ENCODE peak calls at places on chromosome 9, in seven cellular contexts. O is H1, M is mesendoderm, P is H9, U is trophoblast cell, A is mesenchymal stem cell, E is IMR-90. X is an unnamed sample.

GRCh38 chr9:93132287-93132927 is 1.6 kb downstream of the NINJ1 start:
- DNase-seq in O (no peak), M (no peak), P (no peak), U (no peak), A (peak), E (no peak), X (no peak)

GRCh38 chr9:5735072-5735471 is 97.8 kb downstream of the ERMP1 start:
- DNase-seq in O (no peak), M (no peak), P (no peak), U (no peak), A (no peak), E (no peak), X (no peak)

GRCh38 chr9:129580211-129580915 is 40.5 kb downstream of the C9orf50 start:
- DNase-seq in O (no peak), M (no peak), P (no peak), U (no peak), A (no peak), E (no peak), X (no peak)

GRCh38 chr9:133347515-133347984 is 381 bp downstream of the MED22 start:
- DNase-seq in O (peak), M (peak), P (no peak), U (no peak), A (peak), E (no peak), X (peak)

GRCh38 chr9:132497731-132498130 is 84.7 kb upstream of the BARHL1 start:
- DNase-seq in O (no peak), M (no peak), P (no peak), U (no peak), A (no peak), E (no peak), X (no peak)

GRCh38 chr9:6460189-6460768 is 47.3 kb downstream of the UHRF2 start:
- DNase-seq in O (no peak), M (no peak), P (no peak), U (no peak), A (no peak), E (no peak), X (no peak)

GRCh38 chr9:70563437-70564204 is 149.2 kb upstream of the KLF9 start:
- DNase-seq in O (no peak), M (no peak), P (no peak), U (no peak), A (peak), E (peak), X (no peak)

GRCh38 chr9:114957558-114957957 is 27.2 kb upstream of the TNFSF8 start:
- DNase-seq in O (no peak), M (no peak), P (no peak), U (no peak), A (no peak), E (no peak), X (no peak)

GRCh38 chr9:26677965-26678745 is 214.4 kb downstream of the CAAP1 start:
- DNase-seq in O (no peak), M (peak), P (no peak), U (no peak), A (no peak), E (no peak), X (no peak)

GRCh38 chr9:10059044-10059443 is 553.8 kb downstream of the PTPRD start:
- DNase-seq in O (no peak), M (peak), P (no peak), U (no peak), A (peak), E (peak), X (no peak)

DNA sequence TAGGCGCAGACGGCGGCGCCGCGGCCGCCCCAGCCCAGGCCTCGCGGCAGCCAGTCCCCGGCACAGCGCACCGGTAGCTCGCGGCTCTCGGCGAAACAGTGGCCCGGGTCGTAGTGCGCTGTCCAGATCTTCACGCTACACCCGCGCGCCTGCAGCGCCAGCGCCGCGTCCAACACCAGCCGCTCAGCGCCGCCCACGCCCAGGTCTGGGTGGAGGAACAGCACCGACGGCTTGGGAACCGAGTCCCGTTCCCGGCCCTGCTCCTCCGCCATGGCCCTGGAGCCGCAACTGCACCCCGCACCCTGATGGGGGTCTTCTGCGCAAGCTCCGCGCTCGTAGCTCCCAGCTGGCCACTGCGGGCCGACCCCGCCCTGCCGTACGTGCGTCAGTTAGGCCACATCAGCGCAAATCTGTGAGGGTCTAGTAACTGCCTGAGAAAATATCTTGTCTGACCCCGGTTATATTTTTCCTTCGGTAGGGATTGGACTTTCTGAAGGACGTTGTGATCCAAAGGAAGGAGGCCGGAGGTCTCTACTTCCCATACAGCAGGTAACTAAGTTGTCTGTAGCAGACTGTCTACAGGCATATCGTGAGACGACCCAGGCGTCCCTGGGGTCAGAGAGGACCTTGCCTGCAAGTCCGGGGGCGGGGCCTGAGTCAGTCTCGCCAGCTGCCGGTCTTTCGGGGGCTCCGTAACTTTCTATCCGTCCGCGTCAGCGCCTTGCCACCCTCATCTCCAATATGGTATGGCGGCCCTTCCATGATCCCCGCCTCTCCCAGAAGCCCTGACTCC is at the start of the genes ALG2 and SEC61B:
- DNase-seq in O (peak), M (peak), P (peak), U (peak), A (peak), E (peak), X (peak)
- H2AK5ac ChIP-seq in O (no peak), M (no peak), P (no peak), U (peak), A (peak), E (peak), X (peak)

GRCh38 chr9:86257406-86257805 is 2.1 kb downstream of the C9orf153 start:
- DNase-seq in O (no peak), M (no peak), P (no peak), U (no peak), A (no peak), E (no peak), X (no peak)
- H3K23ac ChIP-seq in O (no peak), M (no peak), P (no peak), U (no peak), A (no peak), E (no peak), X (no peak)

GRCh38 chr9:16627967-16628366 is 242.5 kb downstream of the BNC2 start:
- DNase-seq in O (no peak), M (no peak), P (no peak), U (no peak), A (peak), E (peak), X (no peak)
- H2AK5ac ChIP-seq in O (no peak), M (no peak), P (no peak), U (no peak), A (no peak), E (peak), X (no peak)

GRCh38 chr9:128504485-128505413 is at the start of gene GLE1:
- DNase-seq in O (peak), M (peak), P (peak), U (peak), A (peak), E (peak), X (peak)

GRCh38 chr9:128499920-128500319 is 4.6 kb upstream of the GLE1 start:
- DNase-seq in O (no peak), M (no peak), P (no peak), U (no peak), A (no peak), E (no peak), X (no peak)

GRCh38 chr9:128503870-128504269 is 649 bp upstream of the GLE1 start:
- DNase-seq in O (no peak), M (no peak), P (no peak), U (no peak), A (peak), E (no peak), X (no peak)

DNA sequence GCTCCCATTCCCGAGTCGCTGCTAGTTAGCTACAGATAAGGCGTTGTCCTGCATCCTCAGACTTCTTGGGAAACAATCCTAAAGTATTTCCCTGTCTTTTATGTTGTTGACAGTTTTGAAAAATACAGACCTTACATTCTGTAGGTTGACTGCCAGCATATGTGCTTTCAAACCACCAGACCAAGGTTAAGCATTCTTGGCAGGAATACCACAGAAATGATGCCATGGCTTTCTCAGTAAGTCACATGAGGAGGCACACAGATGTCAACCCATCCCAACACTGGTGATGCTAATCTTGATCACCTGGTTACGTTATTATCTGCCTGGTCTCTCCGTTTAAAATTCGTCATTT is 871 bp downstream of the GLE1 start:
- DNase-seq in O (no peak), M (peak), P (no peak), U (peak), A (no peak), E (peak), X (no peak)
- H3K23ac ChIP-seq in O (no peak), M (no peak), P (no peak), U (no peak), A (no peak), E (peak), X (no peak)

DNA sequence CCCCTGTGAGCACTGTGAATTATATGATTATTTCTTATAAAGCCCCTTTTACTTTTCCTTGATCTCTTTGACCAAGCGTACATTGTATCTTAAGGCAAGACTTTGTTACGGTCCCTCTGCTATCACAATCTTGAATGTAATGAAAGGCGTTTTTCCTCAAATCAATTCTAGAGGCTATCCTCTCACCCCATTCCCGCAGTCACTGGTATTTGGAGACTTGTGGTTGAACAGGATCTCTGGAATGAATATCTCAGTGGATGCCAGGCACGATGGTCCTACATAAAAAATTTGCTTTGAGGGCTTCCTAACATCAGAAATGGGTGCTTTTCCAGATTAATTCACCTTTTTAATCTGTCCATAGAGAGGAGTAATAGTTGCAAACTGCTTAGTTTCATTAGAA is 151.4 kb upstream of the PAPPA start:
- DNase-seq in O (no peak), M (no peak), P (no peak), U (no peak), A (no peak), E (no peak), X (no peak)
- H2AK5ac ChIP-seq in O (no peak), M (no peak), P (no peak), U (no peak), A (no peak), E (no peak), X (no peak)

GRCh38 chr9:121711281-121711680 is 59.8 kb downstream of the DAB2IP start:
- DNase-seq in O (no peak), M (no peak), P (no peak), U (no peak), A (peak), E (no peak), X (no peak)
- H3K23ac ChIP-seq in O (no peak), M (no peak), P (no peak), U (no peak), A (no peak), E (peak), X (no peak)

GRCh38 chr9:87670572-87671264 is 55.2 kb upstream of the CTSL start:
- DNase-seq in O (no peak), M (no peak), P (peak), U (no peak), A (no peak), E (no peak), X (no peak)

GRCh38 chr9:87673446-87674109 is 52.3 kb upstream of the CTSL start:
- DNase-seq in O (peak), M (no peak), P (peak), U (no peak), A (no peak), E (no peak), X (no peak)

GRCh38 chr9:87671478-87671877 is 54.4 kb upstream of the CTSL start:
- DNase-seq in O (no peak), M (no peak), P (no peak), U (no peak), A (no peak), E (no peak), X (no peak)

GRCh38 chr9:87671925-87672324 is 54.0 kb upstream of the CTSL start:
- DNase-seq in O (peak), M (no peak), P (no peak), U (no peak), A (no peak), E (no peak), X (no peak)

GRCh38 chr9:87672586-87672985 is 53.3 kb upstream of the CTSL start:
- DNase-seq in O (no peak), M (no peak), P (peak), U (no peak), A (no peak), E (no peak), X (no peak)
- H2AK5ac ChIP-seq in O (no peak), M (no peak), P (no peak), U (no peak), A (no peak), E (no peak), X (no peak)

DNA sequence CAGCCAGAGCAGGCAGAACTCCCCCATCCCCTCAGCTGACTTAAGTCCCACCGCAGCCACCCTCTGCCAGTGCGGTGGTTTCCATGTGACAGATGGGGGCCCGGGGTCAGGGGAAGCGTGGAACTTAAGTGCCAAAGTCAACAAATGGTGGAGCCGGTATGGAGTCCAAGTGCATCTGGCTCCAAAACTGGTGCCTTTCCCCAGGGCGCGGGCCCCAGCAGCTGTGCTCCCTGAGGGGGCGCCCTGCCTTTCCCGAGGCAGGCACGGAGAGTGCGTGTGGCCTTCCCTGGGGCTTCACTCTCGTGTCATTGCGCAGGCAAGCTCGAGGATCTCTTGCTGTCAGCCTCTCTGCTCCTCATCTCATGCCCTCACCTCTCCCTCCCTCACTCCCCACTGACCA is 33.8 kb downstream of the SLC46A2 start:
- DNase-seq in O (no peak), M (no peak), P (no peak), U (no peak), A (no peak), E (no peak), X (no peak)
- H3K23ac ChIP-seq in O (no peak), M (no peak), P (no peak), U (no peak), A (no peak), E (no peak), X (no peak)

DNA sequence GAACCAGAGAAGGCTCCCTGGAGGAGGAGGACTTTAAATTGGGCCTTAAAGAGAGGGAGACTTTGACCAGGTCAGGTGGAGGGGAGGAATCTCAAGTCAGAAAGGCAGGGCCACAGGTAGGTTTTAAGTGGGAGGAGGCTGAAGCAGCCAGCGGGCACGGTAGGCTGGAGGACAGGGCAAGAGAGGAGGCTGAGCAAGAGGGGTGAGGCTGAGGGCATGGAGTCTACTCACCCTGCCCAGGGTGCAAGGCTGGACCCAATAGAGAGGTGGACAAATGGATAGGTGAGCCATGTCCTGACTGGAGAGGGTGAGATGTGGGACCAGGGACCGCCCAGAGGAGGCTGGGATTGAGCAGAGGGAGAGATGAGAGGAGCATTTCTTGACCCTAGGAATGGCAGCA is 25.6 kb upstream of the TRIM14 start:
- DNase-seq in O (no peak), M (no peak), P (no peak), U (no peak), A (no peak), E (no peak), X (no peak)
- H2AK5ac ChIP-seq in O (no peak), M (no peak), P (no peak), U (no peak), A (no peak), E (no peak), X (peak)